ENCODE peak calls at places on chromosome 5, in six cellular contexts. L is CD4-positive, alpha-beta T cell; N is heart left ventricle; W is cardiac muscle cell; Q is mesendoderm; H is pancreas. C is an unnamed sample.

GRCh38 chr5:39501403-39501802 is 76.6 kb upstream of the DAB2 start:
- DNase-seq in L (no peak), N (peak; percentile 71), W (no peak), Q (no peak), H (no peak), C (peak; percentile 24)

GRCh38 chr5:69079556-69079955 is 14.3 kb upstream of the SLC30A5 start:
- DNase-seq in L (no peak), N (no peak), W (no peak), Q (no peak), H (no peak), C (no peak)

GRCh38 chr5:150389759-150390256 is 22.9 kb downstream of the CD74 start:
- DNase-seq in L (no peak), N (no peak), W (no peak), Q (peak; percentile 31), H (no peak), C (no peak)

GRCh38 chr5:114243281-114243982 is 118.4 kb upstream of the KCNN2 start:
- DNase-seq in L (no peak), N (no peak), W (no peak), Q (no peak), H (no peak), C (no peak)

GRCh38 chr5:7517006-7517405 is 121.1 kb downstream of the ADCY2 start:
- DNase-seq in L (no peak), N (no peak), W (no peak), Q (peak; percentile 52), H (no peak), C (no peak)

GRCh38 chr5:113081881-113082546 is 105.4 kb downstream of the DCP2 start:
- DNase-seq in L (no peak), N (no peak), W (no peak), Q (no peak), H (no peak), C (no peak)

GRCh38 chr5:123098767-123099513 is 9.9 kb downstream of the PRDM6 start:
- DNase-seq in L (no peak), N (no peak), W (no peak), Q (peak; percentile 18), H (peak; percentile 66), C (no peak)

GRCh38 chr5:161096591-161096990 is 244.6 kb upstream of the ATP10B start:
- DNase-seq in L (no peak), N (no peak), W (no peak), Q (no peak), H (no peak), C (no peak)

GRCh38 chr5:14118551-14119320 is 24.4 kb upstream of the TRIO start:
- DNase-seq in L (no peak), N (peak; percentile 57), W (peak; percentile 28), Q (peak; percentile 88), H (no peak), C (no peak)

DNA sequence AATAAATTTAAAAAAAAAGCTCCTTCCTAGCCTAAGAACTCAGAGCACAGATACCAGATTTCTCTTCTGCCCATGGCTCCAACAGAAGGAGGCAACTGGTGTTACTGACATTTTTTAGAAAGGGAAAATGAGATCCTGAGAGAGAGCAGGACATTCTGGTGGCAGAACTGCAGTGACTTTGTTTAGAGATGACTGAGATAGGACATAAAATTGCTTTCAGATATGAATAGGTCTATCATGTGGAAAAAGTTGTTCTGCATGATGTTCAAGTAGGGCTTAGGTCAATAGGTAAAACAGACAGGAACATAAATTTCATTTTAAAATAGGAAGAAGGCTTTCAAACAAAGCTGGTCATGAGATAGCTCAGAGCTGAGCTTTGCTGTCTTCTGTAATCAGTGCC is 49.6 kb downstream of the NIPAL4 start:
- DNase-seq in L (no peak), N (no peak), W (no peak), Q (no peak), H (no peak), C (no peak)
- H3K27ac ChIP-seq in L (no peak overlapping the region), N (no peak overlapping the region), W (no peak overlapping the region), Q (no peak overlapping the region), H (no peak overlapping the region), C (no peak overlapping the region)

GRCh38 chr5:171649002-171649401 is 136.6 kb upstream of the SMIM23 start:
- DNase-seq in L (no peak), N (no peak), W (no peak), Q (peak; percentile 17), H (no peak), C (no peak)

GRCh38 chr5:171646338-171647042 is 139.1 kb upstream of the SMIM23 start:
- DNase-seq in L (no peak), N (no peak), W (no peak), Q (no peak), H (no peak), C (no peak)

GRCh38 chr5:171647043-171647899 is 138.3 kb upstream of the SMIM23 start:
- DNase-seq in L (no peak), N (peak; percentile 31), W (peak; percentile 16), Q (peak; percentile 72), H (no peak), C (no peak)

GRCh38 chr5:171647900-171648253 is 137.7 kb upstream of the SMIM23 start:
- DNase-seq in L (no peak), N (no peak), W (no peak), Q (no peak), H (no peak), C (no peak)

GRCh38 chr5:171648279-171648774 is 137.3 kb upstream of the SMIM23 start:
- DNase-seq in L (no peak), N (no peak), W (no peak), Q (no peak), H (no peak), C (no peak)
- H3K27me3 ChIP-seq in L (peaks cover 4% of the 10 kb centered on the region), N (no peaks in the 10 kb centered on the region), W (no peaks in the 10 kb centered on the region), Q (no peaks in the 10 kb centered on the region), H (no peaks in the 10 kb centered on the region), C (no peaks in the 10 kb centered on the region)

DNA sequence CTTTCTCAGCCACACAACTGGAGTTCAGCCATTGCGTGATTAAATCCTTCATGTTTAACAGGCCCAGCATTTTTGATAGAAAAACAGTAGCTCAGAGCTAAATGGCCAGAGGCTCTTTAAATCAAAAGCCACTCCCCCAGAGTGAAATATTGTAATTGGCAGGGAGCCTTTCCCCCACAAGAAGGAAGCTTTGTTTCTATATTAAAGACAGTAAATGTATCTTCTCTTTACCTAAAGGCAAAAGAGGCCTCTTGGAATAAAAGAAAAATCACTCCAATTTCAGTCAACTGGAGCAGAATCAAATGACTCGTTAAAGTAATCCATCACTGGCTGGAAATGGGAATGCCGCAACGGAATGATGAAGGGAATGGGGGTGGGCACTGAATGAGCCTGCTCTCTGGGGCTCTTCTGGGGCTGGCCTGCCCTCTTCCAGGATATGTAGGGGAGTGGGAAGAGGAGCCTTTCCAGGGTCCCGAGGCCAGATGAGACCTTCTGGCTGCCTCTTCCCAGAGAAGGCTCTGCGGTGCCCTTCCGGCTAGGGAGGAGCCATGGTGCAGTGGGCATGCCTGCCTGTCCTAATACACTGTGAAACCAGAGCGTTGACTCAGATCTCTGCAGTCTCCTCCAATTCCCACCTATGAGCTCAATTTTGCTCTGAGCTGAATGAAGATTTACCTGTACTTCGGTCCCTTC is 45.2 kb downstream of the ANKDD1B start:
- DNase-seq in L (no peak), N (peak; percentile 39), W (no peak), Q (no peak), H (no peak), C (no peak)
- H3K27ac ChIP-seq in L (no peak overlapping the region), N (no peak overlapping the region), W (no peak overlapping the region), Q (no peak overlapping the region), H (peak overlapping the region; percentile 57), C (no peak overlapping the region)

DNA sequence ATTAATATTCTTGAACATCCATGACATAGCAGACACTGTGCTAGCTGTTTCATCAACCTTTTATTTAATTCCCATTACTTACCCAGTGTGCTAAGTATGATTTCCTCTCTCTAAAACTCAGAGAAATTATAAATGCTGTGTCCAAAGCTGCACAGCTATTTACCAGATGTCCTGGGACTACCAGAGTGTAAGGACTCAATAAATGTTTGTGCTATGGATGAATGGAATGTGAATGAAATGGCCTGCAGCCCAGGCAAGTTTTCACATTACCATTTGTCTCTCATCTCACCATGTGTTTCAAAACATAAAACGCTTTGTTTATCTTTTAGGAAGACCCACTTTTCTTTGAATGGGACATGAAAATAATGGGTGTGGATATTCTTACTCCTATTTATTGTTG is 96.2 kb downstream of the ARHGEF28 start:
- DNase-seq in L (no peak), N (no peak), W (no peak), Q (no peak), H (no peak), C (no peak)
- H3K27me3 ChIP-seq in L (no peaks in the 10 kb centered on the region), N (no peaks in the 10 kb centered on the region), W (peaks cover 86% of the 10 kb centered on the region), Q (no peaks in the 10 kb centered on the region), H (no peaks in the 10 kb centered on the region), C (no peaks in the 10 kb centered on the region)

DNA sequence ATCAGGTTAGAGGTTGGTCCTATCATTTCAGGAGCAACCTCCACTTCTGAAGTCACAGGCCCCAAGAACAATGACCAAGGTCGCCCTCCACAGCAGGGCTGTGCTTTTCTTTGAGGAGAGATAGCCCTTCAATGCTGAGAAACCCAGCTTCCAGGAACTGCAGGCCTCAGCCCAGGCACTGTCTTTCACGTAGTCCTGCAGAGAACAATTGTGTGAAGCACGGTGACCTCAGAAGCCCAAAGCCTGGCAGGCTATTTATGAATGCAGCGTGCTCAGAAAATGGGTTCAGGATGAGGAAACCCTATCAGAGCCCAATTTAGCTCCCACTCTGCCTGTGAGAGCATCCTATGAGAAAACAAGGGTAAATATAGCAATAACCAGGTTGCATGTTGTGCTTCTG is 388.3 kb downstream of the PLK2 start:
- DNase-seq in L (no peak), N (peak; percentile 76), W (peak; percentile 27), Q (peak; percentile 92), H (no peak), C (no peak)
- H3K27ac ChIP-seq in L (no peak overlapping the region), N (peak overlapping the region; percentile 3), W (peak overlapping the region; percentile 67), Q (peak overlapping the region; percentile 73), H (no peak overlapping the region), C (peak overlapping the region; percentile 41)